ENCODE peak calls at places on chromosomes 5 and 9, in five cellular contexts. Z is mammary epithelial cell, R is fibroblast of lung, S is PC-9, M is PC-3. O is an unnamed sample.

GRCh38 chr5:157366741-157367684 is 93.0 kb upstream of the NIPAL4 start:
- DNase-seq in Z (no peak), M (peak; percentile 86), R (peak; percentile 80), S (no peak), O (no peak)

GRCh38 chr5:5645891-5646290 is 223.4 kb downstream of the ICE1 start:
- DNase-seq in S (no peak), R (no peak), Z (no peak), M (peak; percentile 75), O (no peak)

GRCh38 chr9:134536101-134536900 is 105.3 kb upstream of the COL5A1 start:
- DNase-seq in M (peak; percentile 40), S (peak; percentile 29), R (peak; percentile 95), Z (peak; percentile 14), O (no peak)

GRCh38 chr9:91428927-91429351 is 5.3 kb upstream of the NFIL3 start:
- DNase-seq in Z (no peak), M (no peak), R (no peak), S (no peak), O (no peak)

GRCh38 chr5:92761585-92761984 is 819.4 kb downstream of the NR2F1-AS1 start:
- DNase-seq in Z (no peak), M (no peak), S (no peak), R (no peak), O (no peak)

GRCh38 chr9:83027153-83027867 is 35.6 kb downstream of the RASEF start:
- DNase-seq in S (peak; percentile 44), M (peak; percentile 85), R (peak; percentile 97), Z (peak; percentile 91), O (no peak)

GRCh38 chr9:86837345-86837744 is 110.0 kb downstream of the GAS1 start:
- DNase-seq in R (no peak), Z (no peak), S (no peak), M (no peak), O (no peak)

GRCh38 chr5:124337996-124338395 is 408.4 kb downstream of the ZNF608 start:
- DNase-seq in S (no peak), Z (no peak), M (no peak), R (peak; percentile 82), O (no peak)

GRCh38 chr5:531749-532315 is 7.6 kb upstream of the SLC9A3 start:
- DNase-seq in Z (no peak), R (no peak), S (no peak), M (no peak), O (no peak)

GRCh38 chr5:155772009-155772662 is 554.8 kb upstream of the SGCD start:
- DNase-seq in R (no peak), S (no peak), Z (no peak), M (no peak), O (no peak)

GRCh38 chr5:155768342-155768741 is 558.6 kb upstream of the SGCD start:
- DNase-seq in M (no peak), Z (no peak), S (no peak), R (no peak), O (no peak)

GRCh38 chr5:155773680-155774079 is 553.3 kb upstream of the SGCD start:
- DNase-seq in M (no peak), Z (no peak), S (no peak), R (no peak), O (no peak)
- H2AFZ ChIP-seq in M (no peak overlapping the region), Z (no peak overlapping the region), S (no peak overlapping the region), R (no peak overlapping the region), O (no peak overlapping the region)

DNA sequence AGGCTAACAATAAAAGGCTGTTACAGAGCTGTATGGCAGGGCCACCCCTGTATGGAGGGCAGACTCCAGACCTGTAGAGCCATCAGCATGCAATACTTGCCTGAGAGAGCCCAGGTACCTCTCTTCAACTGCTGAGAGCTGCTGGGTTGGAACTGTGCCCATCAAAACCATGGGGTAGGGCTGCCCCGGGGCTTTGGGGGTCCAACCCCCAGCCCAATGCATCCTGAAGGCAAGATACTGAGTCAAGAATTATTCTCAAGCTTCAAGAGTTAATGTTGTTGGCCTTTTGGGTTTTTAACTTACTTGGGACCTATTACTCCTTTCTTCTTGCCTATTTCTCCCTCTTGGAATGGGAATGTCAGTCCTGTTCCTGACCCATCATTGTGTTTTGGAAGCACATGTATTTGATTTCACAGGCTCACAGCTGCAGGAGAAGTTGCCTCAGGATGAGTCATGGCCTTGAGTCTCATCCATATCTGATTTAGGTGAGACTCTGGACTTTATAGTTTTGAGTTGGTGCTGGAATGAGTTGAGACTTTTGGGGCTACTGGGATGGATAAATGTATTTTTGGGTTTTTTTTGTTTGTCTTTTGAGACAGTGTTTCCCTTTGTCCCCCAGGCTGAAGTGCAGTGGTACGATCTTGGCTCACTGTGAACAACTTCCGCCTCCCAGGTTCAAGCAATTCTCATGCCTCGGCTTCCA is 21.0 kb upstream of the CDK7 start:
- DNase-seq in S (no peak), R (peak; percentile 62), Z (peak; percentile 54), M (peak; percentile 56), O (no peak)
- H2AFZ ChIP-seq in S (no peak overlapping the region), R (no peak overlapping the region), Z (no peak overlapping the region), M (no peak overlapping the region), O (no peak overlapping the region)

DNA sequence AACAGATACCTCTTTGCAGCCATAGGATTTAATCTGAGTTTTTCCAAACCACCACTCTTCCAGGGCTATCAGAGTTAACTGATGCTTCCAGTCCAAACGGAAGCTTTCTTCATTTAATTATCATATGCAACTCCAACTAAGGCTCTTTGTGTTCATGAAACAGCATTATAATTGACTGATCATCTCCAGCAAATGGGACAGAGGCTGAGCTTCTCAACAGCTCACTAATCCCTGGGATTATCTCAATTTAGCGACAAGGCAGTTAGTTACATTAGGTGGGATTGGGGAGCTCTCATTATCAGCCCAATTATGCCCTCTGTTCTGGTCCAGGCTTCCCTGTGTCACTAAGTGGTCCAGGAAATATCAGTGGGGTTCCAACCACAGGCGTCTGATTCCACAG is 313.4 kb upstream of the PANK3 start:
- DNase-seq in M (no peak), Z (no peak), R (no peak), S (no peak), O (no peak)
- H2AFZ ChIP-seq in M (no peak overlapping the region), Z (no peak overlapping the region), R (no peak overlapping the region), S (no peak overlapping the region), O (no peak overlapping the region)

GRCh38 chr9:37146372-37146771 is 26.0 kb downstream of the ZCCHC7 start:
- DNase-seq in S (no peak), R (no peak), M (no peak), Z (no peak), O (peak; percentile 57)
- H2AFZ ChIP-seq in S (no peak overlapping the region), R (peak overlapping the region; percentile 27), M (no peak overlapping the region), Z (no peak overlapping the region), O (peak overlapping the region; percentile 7)

GRCh38 chr5:149195962-149196361 is 54.7 kb downstream of the ABLIM3 start:
- DNase-seq in Z (no peak), R (no peak), S (no peak), M (no peak), O (no peak)
- H2AFZ ChIP-seq in Z (no peak overlapping the region), R (no peak overlapping the region), S (no peak overlapping the region), M (no peak overlapping the region), O (no peak overlapping the region)

DNA sequence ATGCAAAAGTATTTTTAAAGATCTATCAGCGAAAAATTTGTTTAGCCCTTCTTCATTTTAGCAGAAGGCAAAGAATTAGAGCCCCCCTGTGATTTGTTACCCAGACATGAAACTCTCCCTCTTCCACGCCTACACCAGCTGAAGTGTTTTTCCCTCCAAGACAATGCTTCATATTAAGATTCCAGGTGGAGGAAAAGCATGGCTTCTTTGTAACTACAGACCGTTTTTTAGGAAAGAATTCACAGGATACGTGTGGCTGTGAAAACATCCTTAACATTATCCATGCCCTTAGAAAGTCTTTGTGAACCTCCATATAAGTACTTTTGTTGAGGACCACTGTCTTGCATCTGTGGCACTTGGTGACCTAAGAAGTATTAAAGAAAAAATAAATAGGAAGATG is 121.8 kb upstream of the MTAP start:
- DNase-seq in Z (no peak), R (no peak), S (no peak), M (no peak), O (no peak)
- H2AFZ ChIP-seq in Z (no peak overlapping the region), R (no peak overlapping the region), S (no peak overlapping the region), M (no peak overlapping the region), O (no peak overlapping the region)

GRCh38 chr5:76143884-76144283 is 60.7 kb downstream of the SV2C start:
- DNase-seq in R (no peak), Z (no peak), S (no peak), M (no peak), O (no peak)

GRCh38 chr5:76145945-76146344 is 62.8 kb downstream of the SV2C start:
- DNase-seq in Z (peak; percentile 8), M (peak; percentile 22), R (peak; percentile 1), S (no peak), O (no peak)

GRCh38 chr5:76144892-76145291 is 61.7 kb downstream of the SV2C start:
- DNase-seq in M (no peak), R (no peak), S (no peak), Z (no peak), O (no peak)
- H2AFZ ChIP-seq in M (no peak overlapping the region), R (no peak overlapping the region), S (no peak overlapping the region), Z (no peak overlapping the region), O (no peak overlapping the region)

DNA sequence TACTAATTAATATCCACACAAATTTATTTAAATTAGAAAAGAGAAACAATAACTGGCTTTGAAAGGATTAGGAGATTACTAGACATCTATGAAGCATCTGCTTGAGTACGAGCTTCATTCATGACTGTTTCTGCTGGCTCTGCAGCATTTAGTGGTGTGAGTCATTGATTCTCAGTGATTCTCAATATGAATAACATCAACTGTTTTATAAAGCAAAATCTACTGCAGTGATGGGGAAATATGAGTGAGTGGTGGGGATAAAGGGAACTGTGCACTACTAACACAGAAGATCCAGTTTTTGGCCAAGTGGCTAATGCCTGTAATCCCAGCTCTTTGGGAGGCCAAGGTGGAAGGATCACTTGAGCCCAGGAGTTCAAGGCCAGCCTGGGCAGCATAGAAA is 8.4 kb downstream of the FNBP1 start:
- DNase-seq in Z (peak; percentile 67), M (peak; percentile 65), S (no peak), R (peak; percentile 82), O (no peak)
- H2AFZ ChIP-seq in Z (no peak overlapping the region), M (no peak overlapping the region), S (no peak overlapping the region), R (no peak overlapping the region), O (no peak overlapping the region)